ENCODE peak calls at places on chromosomes 4 and X, in five cellular contexts. M is OCI-LY7, P is fibroblast of the aortic adventitia, G is breast epithelium, X is astrocyte. F is an unnamed sample.

GRCh38 chr4:127634181-127634580 is 1.4 kb downstream of the INTU start:
- DNase-seq in M (no peak), P (peak; percentile 55), G (no peak), X (peak; percentile 84), F (no peak)

GRCh38 chr4:70463335-70463734 is 8.7 kb upstream of the MUC7 start:
- DNase-seq in M (no peak), P (no peak), G (no peak), X (no peak), F (no peak)

GRCh38 chrX:120147537-120147936 is 10.9 kb upstream of the RHOXF2 start:
- DNase-seq in M (peak; percentile 21), P (no peak), G (no peak), X (no peak), F (no peak)

GRCh38 chr4:27836505-27836904 is 975.9 kb downstream of the STIM2 start:
- DNase-seq in M (no peak), P (no peak), G (no peak), X (peak; percentile 22), F (no peak)

GRCh38 chr4:153589703-153590595 is 94.1 kb upstream of the TLR2 start:
- DNase-seq in M (no peak), P (peak; percentile 13), G (no peak), X (no peak), F (no peak)

GRCh38 chrX:122046226-122046625 is 998.8 kb downstream of the GLUD2 start:
- DNase-seq in M (no peak), P (peak; percentile 11), G (no peak), X (no peak), F (no peak)

GRCh38 chrX:129984196-129984962 is 1.9 kb downstream of the BCORL1 start:
- DNase-seq in M (peak; percentile 14), P (no peak), G (no peak), X (no peak), F (no peak)

GRCh38 chr4:169254546-169254983 is 16.2 kb downstream of the SH3RF1 start:
- DNase-seq in M (no peak), P (peak; percentile 94), G (no peak), X (peak; percentile 88), F (no peak)

GRCh38 chr4:180827193-180827592 is 1416.0 kb upstream of the TENM3 start:
- DNase-seq in M (no peak), P (peak; percentile 50), G (no peak), X (no peak), F (no peak)

GRCh38 chr4:87188932-87189331 is 31.5 kb downstream of the KLHL8 start:
- DNase-seq in M (no peak), P (no peak), G (no peak), X (no peak), F (no peak)

GRCh38 chrX:18664947-18665346 is 7.0 kb downstream of the RS1 start:
- DNase-seq in M (no peak), P (no peak), G (no peak), X (no peak), F (no peak)

DNA sequence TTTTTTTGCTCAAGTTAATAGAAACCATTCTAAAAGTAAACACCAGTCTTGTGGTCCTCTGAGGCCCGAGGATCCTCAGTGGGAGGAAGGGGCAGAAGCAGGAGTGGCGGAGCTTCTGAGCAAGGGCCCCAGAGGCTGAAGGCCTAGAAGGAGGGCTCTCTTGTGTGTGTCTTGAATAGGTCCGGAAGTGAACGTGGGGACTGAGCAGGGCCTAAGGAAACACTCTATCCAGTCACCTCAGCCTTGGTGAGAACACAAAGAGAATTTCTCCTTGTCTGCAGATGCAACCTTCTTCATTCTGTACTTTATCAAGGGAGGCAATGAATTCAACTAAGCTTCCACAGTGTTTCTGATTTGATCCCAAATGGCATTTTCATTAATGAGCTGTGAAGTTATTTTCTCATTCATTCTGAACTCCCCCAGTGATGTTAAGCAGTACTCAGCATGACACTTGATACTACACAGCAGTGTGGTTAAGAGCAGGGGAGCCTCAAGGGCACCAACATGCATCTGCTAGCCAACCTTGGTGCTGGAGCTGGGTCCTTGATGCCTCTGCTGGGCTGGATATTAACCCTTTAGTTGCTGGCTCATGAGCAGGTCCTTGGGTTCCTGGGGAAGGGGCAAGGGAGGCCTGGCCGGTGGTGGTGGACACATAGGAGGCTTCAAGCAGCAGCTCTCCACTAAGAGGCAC is 64.7 kb downstream of the RBM47 start:
- DNase-seq in M (peak; percentile 61), P (no peak), G (no peak), X (no peak), F (no peak)
- H3K4me3 ChIP-seq in M (no peak overlapping the region), P (no peak overlapping the region), G (no peak overlapping the region), X (no peak overlapping the region), F (no peak overlapping the region)

GRCh38 chr4:25310825-25311210 is 1.8 kb upstream of the ZCCHC4 start:
- DNase-seq in M (peak; percentile 17), P (no peak), G (no peak), X (no peak), F (no peak)
- H3K4me3 ChIP-seq in M (peak overlapping the region; percentile 53), P (no peak overlapping the region), G (peak overlapping the region; percentile 7), X (no peak overlapping the region), F (no peak overlapping the region)

DNA sequence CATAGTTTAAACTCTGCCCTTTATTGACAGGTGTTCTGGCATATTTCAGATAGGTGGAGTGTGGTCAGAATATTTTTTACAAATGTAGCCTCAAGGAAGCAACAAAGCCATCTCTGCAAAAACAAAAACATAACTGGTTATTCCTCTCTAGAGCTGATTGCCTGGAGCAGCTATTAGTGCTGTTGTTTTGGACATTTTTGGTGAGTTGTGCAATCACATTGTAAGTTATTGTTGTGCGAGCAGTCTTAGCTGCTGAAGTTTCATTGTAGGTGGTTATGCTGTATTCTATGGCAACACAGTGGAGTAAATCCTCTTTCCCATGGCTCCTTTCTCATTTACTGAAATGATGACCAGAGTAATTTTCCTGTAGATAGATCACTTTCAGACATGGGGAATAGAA is 1413.0 kb downstream of the PCDH7 start:
- DNase-seq in M (no peak), P (no peak), G (no peak), X (no peak), F (no peak)
- H3K4me3 ChIP-seq in M (no peak overlapping the region), P (no peak overlapping the region), G (no peak overlapping the region), X (no peak overlapping the region), F (no peak overlapping the region)

GRCh38 chrX:138710311-138710791 is 1.2 kb downstream of the FGF13 start:
- DNase-seq in M (no peak), P (no peak), G (no peak), X (no peak), F (no peak)
- H3K4me3 ChIP-seq in M (no peak overlapping the region), P (no peak overlapping the region), G (peak overlapping the region; percentile 40), X (peak overlapping the region; percentile 28), F (no peak overlapping the region)

F was measured in lower leg skin.